ENCODE peak calls at places on chromosome 14, in five cellular contexts. T is K562, C is GM12878, S is H1, E is HepG2. P is an unnamed sample.

GRCh38 chr14:60242420-60242819 is 6.6 kb upstream of the PPM1A start:
- DNase-seq in T (no peak), E (no peak), C (no peak), S (no peak), P (no peak)

GRCh38 chr14:64196668-64197411 is 97.3 kb downstream of the ESR2 start:
- DNase-seq in T (no peak), S (peak), C (no peak), E (no peak), P (no peak)

GRCh38 chr14:89139404-89140247 is 277.4 kb downstream of the FOXN3 start:
- DNase-seq in T (no peak), C (no peak), E (peak), S (no peak), P (no peak)

GRCh38 chr14:32625211-32625610 is 296.1 kb downstream of the AKAP6 start:
- DNase-seq in T (no peak), S (no peak), C (no peak), E (no peak), P (no peak)

GRCh38 chr14:103693514-103693913 is 21.7 kb downstream of the XRCC3 start:
- DNase-seq in T (no peak), C (no peak), S (no peak), E (no peak), P (no peak)

GRCh38 chr14:91089958-91090535 is 23.8 kb upstream of the DGLUCY start:
- DNase-seq in C (no peak), T (no peak), S (no peak), E (no peak), P (no peak)

GRCh38 chr14:86654558-86655184 is 1124.7 kb downstream of the FLRT2 start:
- DNase-seq in E (peak), S (peak), C (no peak), T (peak), P (peak)

GRCh38 chr14:87255046-87255445 is 737.9 kb downstream of the GALC start:
- DNase-seq in E (no peak), S (no peak), C (no peak), T (no peak), P (no peak)

GRCh38 chr14:68172664-68173063 is 353.1 kb downstream of the RAD51B start:
- DNase-seq in C (peak), T (no peak), S (no peak), E (peak), P (peak)

GRCh38 chr14:92956961-92957360 is 34.0 kb downstream of the CHGA start:
- DNase-seq in T (no peak), C (no peak), S (no peak), E (no peak), P (no peak)

GRCh38 chr14:89000007-89000942 is 175.8 kb downstream of the TTC8 start:
- DNase-seq in E (peak), S (no peak), C (no peak), T (peak), P (peak)

GRCh38 chr14:70416322-70416716 is 571 bp downstream of the SYNJ2BP start:
- DNase-seq in C (no peak), E (no peak), T (no peak), S (no peak), P (peak)

GRCh38 chr14:55249423-55249822 is 21.8 kb upstream of the FBXO34 start:
- DNase-seq in T (no peak), S (no peak), C (no peak), E (no peak), P (no peak)

GRCh38 chr14:102565331-102565887 is 27.0 kb upstream of the RCOR1 start:
- DNase-seq in C (peak), E (no peak), S (no peak), T (no peak), P (no peak)

GRCh38 chr14:58747181-58747580 is 109.4 kb downstream of the DACT1 start:
- DNase-seq in E (no peak), S (no peak), T (no peak), C (no peak), P (no peak)

GRCh38 chr14:55129428-55130193 is 559 bp downstream of the LGALS3 start:
- DNase-seq in T (peak), C (no peak), E (peak), S (peak), P (peak)

GRCh38 chr14:52063107-52063506 is 5.8 kb downstream of the NID2 start:
- DNase-seq in E (no peak), S (no peak), C (no peak), T (no peak), P (no peak)

DNA sequence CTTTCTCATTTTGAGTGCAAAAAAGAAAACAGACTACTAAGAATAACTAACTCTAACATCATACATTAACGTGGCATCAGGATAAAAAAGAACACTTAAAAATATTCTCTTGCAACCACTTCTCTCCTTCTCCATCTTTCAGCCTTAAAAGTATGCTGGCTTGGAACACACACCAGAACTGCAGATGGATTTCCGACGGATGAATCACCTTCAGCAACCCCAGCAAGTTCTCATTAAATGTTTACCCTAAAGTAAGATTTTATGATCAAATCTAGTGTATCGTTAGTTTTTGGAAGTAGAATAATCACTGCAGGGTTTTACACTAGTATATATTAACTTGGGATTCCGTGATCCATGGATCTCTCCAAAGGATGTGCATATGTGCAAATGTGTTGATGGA is 1.2 kb downstream of the NEK9 start:
- DNase-seq in E (no peak), C (no peak), T (no peak), S (no peak), P (no peak)
- TF ChIP-seq HDAC2 in E (no peak), C (no peak), T (no peak), S (no peak), P (no peak)

GRCh38 chr14:104970231-104971068 is 7.7 kb downstream of the AHNAK2 start:
- DNase-seq in E (no peak), T (peak), C (no peak), S (no peak), P (peak)
- TF ChIP-seq HDAC2 in E (no peak), T (no peak), C (no peak), S (no peak), P (no peak)

DNA sequence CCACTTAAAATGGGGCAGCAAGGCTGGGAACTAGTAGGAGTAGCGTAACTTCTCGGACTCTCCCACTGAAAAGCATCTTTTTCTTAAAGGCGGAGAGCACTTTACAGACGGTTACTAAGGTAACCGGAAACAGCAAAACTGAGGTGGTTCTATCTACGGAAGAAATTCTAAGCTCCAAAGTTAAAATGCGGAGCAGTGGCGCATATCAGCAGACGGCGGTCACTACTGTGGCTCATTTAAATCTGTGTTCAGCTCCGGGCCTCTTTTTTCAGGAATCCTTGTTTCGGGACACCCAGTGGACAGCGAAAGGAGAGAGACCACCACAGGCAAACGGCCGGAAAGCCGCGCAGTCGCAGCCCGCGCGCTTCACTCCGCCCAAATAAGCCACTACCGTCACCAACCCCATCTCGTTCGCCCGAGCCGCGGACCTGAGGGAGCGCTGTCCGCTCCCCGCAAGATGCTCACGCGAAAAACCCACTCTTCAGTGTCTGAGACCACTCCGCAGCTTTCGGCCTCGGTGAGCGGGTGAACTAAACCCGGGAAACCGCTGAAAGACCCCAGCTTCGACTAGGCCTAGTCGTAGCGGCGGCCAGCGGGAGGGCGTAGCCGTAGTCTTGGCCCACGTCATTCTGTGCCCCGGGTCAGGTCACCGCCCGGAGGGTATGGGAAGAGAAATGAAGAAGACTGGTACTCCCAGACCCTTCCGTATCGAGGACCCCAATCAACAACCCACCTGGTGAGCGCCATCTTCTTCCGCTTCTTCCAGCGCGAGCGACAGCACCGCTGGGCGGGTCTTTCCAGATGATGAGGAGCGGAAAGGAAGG is at the start of gene SNW1:
- DNase-seq in C (no peak), T (peak), E (peak), S (peak), P (peak)
- TF ChIP-seq HDAC2 in C (no peak), T (peak), E (peak), S (no peak), P (no peak)

DNA sequence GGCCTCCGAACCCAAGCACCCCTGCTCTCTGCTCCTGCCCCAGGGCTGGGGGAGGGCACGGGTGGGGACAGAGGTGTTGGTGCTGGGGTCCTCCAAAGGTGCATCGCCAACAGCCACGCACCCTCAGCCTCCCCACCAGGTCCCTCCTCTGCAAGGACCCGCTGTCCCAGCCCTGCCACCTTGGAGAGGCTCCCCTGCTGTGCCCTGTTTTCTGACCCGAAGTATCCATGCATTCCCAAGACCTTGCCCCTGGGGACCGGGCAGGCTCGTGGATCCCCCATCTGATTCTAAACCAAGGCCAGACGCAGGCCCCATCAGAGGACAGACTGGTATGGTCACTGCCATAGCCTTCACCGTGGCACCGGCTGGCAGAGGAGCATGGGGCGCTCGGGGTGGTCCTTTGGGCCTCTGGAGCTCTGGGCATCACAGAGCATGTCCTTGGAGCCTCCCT is 22.7 kb upstream of the BEGAIN start:
- DNase-seq in S (no peak), E (no peak), C (no peak), T (no peak), P (no peak)
- TF ChIP-seq HDAC2 in S (no peak), E (no peak), C (no peak), T (no peak), P (no peak)

GRCh38 chr14:105087963-105088811 is 23.0 kb upstream of the GPR132 start:
- DNase-seq in E (peak), T (peak), C (no peak), S (peak), P (peak)
- TF ChIP-seq HDAC2 in E (no peak), T (no peak), C (no peak), S (no peak), P (peak)

GRCh38 chr14:24092110-24092959 is 1.8 kb upstream of the PCK2 start:
- DNase-seq in E (no peak), T (no peak), S (no peak), C (no peak), P (no peak)
- TF ChIP-seq HDAC2 in E (no peak), T (no peak), S (no peak), C (no peak), P (no peak)

GRCh38 chr14:61358812-61359211 is 37.4 kb downstream of the PRKCH start:
- DNase-seq in S (no peak), C (no peak), T (no peak), E (no peak), P (no peak)

GRCh38 chr14:61357118-61357517 is 35.7 kb downstream of the PRKCH start:
- DNase-seq in T (no peak), C (no peak), E (no peak), S (no peak), P (no peak)

GRCh38 chr14:61350871-61351270 is 29.5 kb downstream of the PRKCH start:
- DNase-seq in S (no peak), E (no peak), C (no peak), T (no peak), P (no peak)

GRCh38 chr14:61351457-61351856 is 30.1 kb downstream of the PRKCH start:
- DNase-seq in C (no peak), T (no peak), S (no peak), E (no peak), P (no peak)

GRCh38 chr14:61355892-61356325 is 34.5 kb downstream of the PRKCH start:
- DNase-seq in E (peak), T (no peak), S (no peak), C (no peak), P (peak)
- TF ChIP-seq HDAC2 in E (no peak), T (no peak), S (no peak), C (no peak), P (no peak)

GRCh38 chr14:48398675-48399282 is 723.4 kb upstream of the MDGA2 start:
- DNase-seq in C (no peak), T (peak), S (no peak), E (peak), P (peak)
- TF ChIP-seq HDAC2 in C (no peak), T (no peak), S (no peak), E (no peak), P (no peak)

GRCh38 chr14:81221579-81222102 is 882 bp upstream of the GTF2A1 start:
- DNase-seq in T (no peak), C (no peak), E (no peak), S (no peak), P (peak)
- TF ChIP-seq HDAC2 in T (no peak), C (no peak), E (no peak), S (no peak), P (no peak)

GRCh38 chr14:100150932-100151587 is 8.4 kb downstream of the DEGS2 start:
- DNase-seq in E (no peak), S (no peak), T (no peak), C (no peak), P (no peak)
- TF ChIP-seq HDAC2 in E (no peak), S (no peak), T (no peak), C (no peak), P (no peak)